ENCODE peak calls at places on chromosomes 6 and 20, in nine cellular contexts. Q is GM12878, W is suprapubic skin, X is sigmoid colon, Y is transverse colon, C is HCT116, Z is SK-N-SH, L is stomach, U is prostate gland. H is an unnamed sample.

GRCh38 chr6:170051229-170052172 is 239.4 kb downstream of the DLL1 start:
- DNase-seq in Q (no peak), W (peak; percentile 77), X (peak; percentile 68), Y (peak; percentile 5), C (no peak), Z (no peak), L (peak; percentile 17), U (no peak), H (no peak)

GRCh38 chr20:58883243-58883691 is 30.8 kb downstream of the GNAS start:
- DNase-seq in Q (no peak), W (no peak), X (no peak), Y (no peak), C (no peak), Z (no peak), L (no peak), U (no peak), H (no peak)

GRCh38 chr6:159973951-159974350 is 5.1 kb downstream of the IGF2R start:
- DNase-seq in Q (no peak), W (no peak), X (no peak), Y (no peak), C (no peak), Z (no peak), L (no peak), U (no peak), H (no peak)

GRCh38 chr20:60057123-60057865 is 99.1 kb downstream of the CDH26 start:
- DNase-seq in Q (peak; percentile 17), W (no peak), X (peak; percentile 60), Y (peak; percentile 52), C (peak; percentile 36), Z (peak; percentile 78), L (peak; percentile 52), U (peak; percentile 63), H (peak; percentile 40)

GRCh38 chr20:51628533-51629398 is 86.2 kb upstream of the NFATC2 start:
- DNase-seq in Q (no peak), W (no peak), X (no peak), Y (no peak), C (no peak), Z (no peak), L (no peak), U (no peak), H (no peak)

GRCh38 chr6:16736856-16737255 is 24.4 kb downstream of the ATXN1 start:
- DNase-seq in Q (no peak), W (no peak), X (no peak), Y (no peak), C (no peak), Z (no peak), L (no peak), U (no peak), H (no peak)

GRCh38 chr6:122752990-122753687 is 26.4 kb upstream of the FABP7 start:
- DNase-seq in Q (no peak), W (no peak), X (no peak), Y (no peak), C (no peak), Z (no peak), L (no peak), U (no peak), H (no peak)

GRCh38 chr6:53579338-53579737 is 34.4 kb upstream of the GCLC start:
- DNase-seq in Q (no peak), W (no peak), X (no peak), Y (no peak), C (no peak), Z (no peak), L (no peak), U (no peak), H (no peak)

GRCh38 chr6:41586564-41586963 is 40.4 kb downstream of the FOXP4 start:
- DNase-seq in Q (no peak), W (no peak), X (no peak), Y (no peak), C (no peak), Z (peak; percentile 55), L (no peak), U (no peak), H (no peak)

GRCh38 chr20:39111359-39112195 is 149.4 kb downstream of the DHX35 start:
- DNase-seq in Q (no peak), W (no peak), X (no peak), Y (no peak), C (no peak), Z (no peak), L (no peak), U (no peak), H (no peak)

GRCh38 chr6:90295854-90296345 is 743 bp downstream of the BACH2 start:
- DNase-seq in Q (no peak), W (peak; percentile 82), X (peak; percentile 88), Y (peak; percentile 67), C (no peak), Z (peak; percentile 81), L (peak; percentile 59), U (peak; percentile 71), H (peak; percentile 68)

GRCh38 chr6:108944707-108945685 is 96.8 kb downstream of the ARMC2 start:
- DNase-seq in Q (no peak), W (no peak), X (peak; percentile 90), Y (no peak), C (no peak), Z (no peak), L (no peak), U (peak; percentile 63), H (no peak)

GRCh38 chr20:10622657-10623418 is 51.0 kb downstream of the JAG1 start:
- DNase-seq in Q (no peak), W (no peak), X (peak; percentile 88), Y (no peak), C (no peak), Z (no peak), L (no peak), U (no peak), H (no peak)

GRCh38 chr6:101402618-101403002 is 9.1 kb downstream of the GRIK2 start:
- DNase-seq in Q (no peak), W (no peak), X (no peak), Y (no peak), C (no peak), Z (peak; percentile 71), L (no peak), U (no peak), H (no peak)

GRCh38 chr20:54043044-54043967 is 27.1 kb downstream of the BCAS1 start:
- DNase-seq in Q (no peak), W (no peak), X (no peak), Y (no peak), C (no peak), Z (no peak), L (no peak), U (no peak), H (no peak)

GRCh38 chr6:111750753-111751684 is 122.2 kb downstream of the FYN start:
- DNase-seq in Q (no peak), W (no peak), X (no peak), Y (peak; percentile 33), C (no peak), Z (no peak), L (no peak), U (no peak), H (no peak)

GRCh38 chr6:107488875-107489635 is 862 bp upstream of the SOBP start:
- DNase-seq in Q (no peak), W (no peak), X (peak; percentile 77), Y (no peak), C (no peak), Z (peak; percentile 82), L (no peak), U (peak; percentile 22), H (no peak)

DNA sequence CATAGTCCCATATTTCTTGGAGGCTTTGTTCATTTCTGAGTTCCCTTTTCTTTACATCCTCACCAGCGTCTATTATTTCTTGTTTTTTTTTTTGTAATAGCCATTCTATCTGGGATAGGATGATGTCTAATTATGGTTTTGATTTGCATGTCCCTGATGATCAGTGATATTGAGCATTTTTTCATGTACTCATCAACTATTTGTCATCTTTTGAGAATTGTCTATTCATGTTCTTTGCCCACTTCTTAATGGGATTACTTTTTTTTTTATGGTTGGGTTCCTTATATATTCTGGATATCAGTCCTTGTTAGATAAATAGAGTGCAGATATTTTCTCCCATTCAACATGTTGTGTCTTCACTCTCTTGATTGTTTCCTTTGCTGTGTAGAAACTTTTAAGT is 42.1 kb downstream of the CYB5R4 start:
- DNase-seq in Q (no peak), W (no peak), X (no peak), Y (no peak), C (no peak), Z (no peak), L (no peak), U (no peak), H (no peak)
- H3K9me3 ChIP-seq in Q (peaks cover 3% of the 10 kb centered on the region), W (peaks cover 7% of the 10 kb centered on the region), X (no peaks in the 10 kb centered on the region), Y (peaks cover 18% of the 10 kb centered on the region), C (no peaks in the 10 kb centered on the region), Z (no peaks in the 10 kb centered on the region), L (no peaks in the 10 kb centered on the region), U (no peaks in the 10 kb centered on the region), H (peaks cover 4% of the 10 kb centered on the region)

GRCh38 chr6:166848979-166849756 is 107.2 kb downstream of the RNASET2 start:
- DNase-seq in Q (no peak), W (no peak), X (no peak), Y (no peak), C (no peak), Z (no peak), L (no peak), U (no peak), H (no peak)

GRCh38 chr6:166852484-166852975 is 103.8 kb downstream of the RNASET2 start:
- DNase-seq in Q (no peak), W (no peak), X (no peak), Y (no peak), C (no peak), Z (no peak), L (no peak), U (peak; percentile 21), H (no peak)

GRCh38 chr6:166851426-166851825 is 104.9 kb downstream of the RNASET2 start:
- DNase-seq in Q (no peak), W (no peak), X (no peak), Y (no peak), C (no peak), Z (no peak), L (no peak), U (no peak), H (no peak)

GRCh38 chr6:166850677-166851076 is 105.7 kb downstream of the RNASET2 start:
- DNase-seq in Q (no peak), W (no peak), X (no peak), Y (no peak), C (no peak), Z (no peak), L (no peak), U (no peak), H (no peak)

GRCh38 chr6:166849762-166850181 is 106.6 kb downstream of the RNASET2 start:
- DNase-seq in Q (peak; percentile 65), W (no peak), X (no peak), Y (no peak), C (no peak), Z (no peak), L (no peak), U (no peak), H (no peak)
- TF ChIP-seq POLR2AphosphoS5 in Q (no peak), W (no peak), X (no peak), Y (no peak), C (no peak), Z (no peak), L (no peak), U (no peak), H (no peak)

GRCh38 chr6:155611742-155612141 is 156.1 kb upstream of the NOX3 start:
- DNase-seq in Q (no peak), W (no peak), X (no peak), Y (no peak), C (no peak), Z (no peak), L (no peak), U (no peak), H (no peak)

GRCh38 chr6:155614606-155615005 is 159.0 kb upstream of the NOX3 start:
- DNase-seq in Q (no peak), W (no peak), X (no peak), Y (no peak), C (no peak), Z (no peak), L (no peak), U (no peak), H (no peak)
- H3K9me3 ChIP-seq in Q (no peaks in the 10 kb centered on the region), W (peaks cover 9% of the 10 kb centered on the region), X (no peaks in the 10 kb centered on the region), Y (peaks cover 22% of the 10 kb centered on the region), C (peaks cover 3% of the 10 kb centered on the region), Z (peaks cover 13% of the 10 kb centered on the region), L (peaks cover 52% of the 10 kb centered on the region), U (no peaks in the 10 kb centered on the region), H (peaks cover 42% of the 10 kb centered on the region)

GRCh38 chr20:36061754-36062153 is 92.8 kb upstream of the EPB41L1 start:
- DNase-seq in Q (no peak), W (no peak), X (no peak), Y (no peak), C (no peak), Z (no peak), L (no peak), U (no peak), H (no peak)
- TF ChIP-seq POLR2AphosphoS5 in Q (no peak), W (no peak), X (no peak), Y (no peak), C (no peak), Z (no peak), L (no peak), U (no peak), H (no peak)

H was measured in breast epithelium.